ENCODE peak calls at places on chromosome 11, in nine cellular contexts. L, K, B, Q, R, E, S, G and F are unnamed samples.

GRCh38 chr11:24155792-24156191 is 341.1 kb upstream of the LUZP2 start:
- DNase-seq in L (peak; percentile 9), K (no peak), B (no peak), Q (no peak), R (no peak), E (no peak), S (no peak), G (no peak), F (no peak)

GRCh38 chr11:131884461-131885073 is 514.2 kb downstream of the NTM start:
- DNase-seq in L (no peak), K (no peak), B (no peak), Q (no peak), R (no peak), E (no peak), S (no peak), G (no peak), F (no peak)

GRCh38 chr11:118913411-118914125 is 12.2 kb downstream of the BCL9L start:
- DNase-seq in L (no peak), K (peak; percentile 64), B (no peak), Q (no peak), R (peak; percentile 24), E (no peak), S (no peak), G (no peak), F (no peak)

GRCh38 chr11:9755561-9755960 is 91.7 kb downstream of the SWAP70 start:
- DNase-seq in L (no peak), K (no peak), B (peak; percentile 67), Q (peak; percentile 44), R (no peak), E (no peak), S (no peak), G (no peak), F (no peak)

GRCh38 chr11:46383974-46384701 is 2.7 kb downstream of the MDK start:
- DNase-seq in L (no peak), K (no peak), B (no peak), Q (no peak), R (no peak), E (no peak), S (no peak), G (no peak), F (no peak)

GRCh38 chr11:93099811-93100210 is 98.0 kb downstream of the SLC36A4 start:
- DNase-seq in L (no peak), K (no peak), B (peak; percentile 7), Q (peak; percentile 11), R (no peak), E (no peak), S (no peak), G (no peak), F (no peak)

GRCh38 chr11:56783448-56784041 is 35.0 kb upstream of the OR9G4 start:
- DNase-seq in L (peak; percentile 3), K (no peak), B (peak; percentile 69), Q (peak; percentile 55), R (no peak), E (no peak), S (peak; percentile 11), G (no peak), F (no peak)

GRCh38 chr11:100612766-100613165 is 74.3 kb upstream of the ARHGAP42 start:
- DNase-seq in L (no peak), K (no peak), B (no peak), Q (no peak), R (peak; percentile 1), E (no peak), S (no peak), G (no peak), F (no peak)

GRCh38 chr11:96306933-96307747 is 35.9 kb downstream of the MAML2 start:
- DNase-seq in L (peak; percentile 20), K (peak; percentile 59), B (peak; percentile 99), Q (peak; percentile 99), R (no peak), E (peak; percentile 89), S (peak; percentile 95), G (no peak), F (peak; percentile 94)

GRCh38 chr11:122418032-122418431 is 237.5 kb upstream of the UBASH3B start:
- DNase-seq in L (no peak), K (no peak), B (no peak), Q (no peak), R (no peak), E (no peak), S (no peak), G (no peak), F (no peak)

GRCh38 chr11:32830413-32830738 is 649 bp downstream of the PRRG4 start:
- DNase-seq in L (no peak), K (no peak), B (peak; percentile 17), Q (peak; percentile 10), R (no peak), E (no peak), S (no peak), G (no peak), F (no peak)

GRCh38 chr11:111977141-111978027 is 40.2 kb downstream of the DIXDC1 start:
- DNase-seq in L (peak; percentile 76), K (peak; percentile 86), B (peak; percentile 42), Q (peak; percentile 73), R (no peak), E (peak; percentile 87), S (no peak), G (peak; percentile 77), F (peak; percentile 87)

GRCh38 chr11:111788051-111788450 is 21.9 kb upstream of the PPP2R1B start:
- DNase-seq in L (no peak), K (peak; percentile 72), B (no peak), Q (no peak), R (no peak), E (no peak), S (no peak), G (peak; percentile 36), F (no peak)

GRCh38 chr11:132050081-132050480 is 679.7 kb downstream of the NTM start:
- DNase-seq in L (no peak), K (no peak), B (no peak), Q (no peak), R (no peak), E (no peak), S (no peak), G (no peak), F (no peak)

GRCh38 chr11:76680517-76681425 is 10.2 kb upstream of the LRRC32 start:
- DNase-seq in L (peak; percentile 84), K (peak; percentile 75), B (peak; percentile 82), Q (peak; percentile 69), R (no peak), E (no peak), S (peak; percentile 23), G (peak; percentile 66), F (peak; percentile 90)

GRCh38 chr11:113043704-113044103 is 82.5 kb downstream of the NCAM1 start:
- DNase-seq in L (no peak), K (no peak), B (no peak), Q (no peak), R (no peak), E (no peak), S (no peak), G (no peak), F (no peak)

GRCh38 chr11:119706887-119707286 is 22.1 kb downstream of the NECTIN1 start:
- DNase-seq in L (no peak), K (no peak), B (no peak), Q (no peak), R (no peak), E (no peak), S (no peak), G (no peak), F (no peak)

GRCh38 chr11:393219-394033 is 583 bp upstream of the PKP3 start:
- DNase-seq in L (no peak), K (no peak), B (peak; percentile 72), Q (peak; percentile 96), R (no peak), E (no peak), S (peak; percentile 37), G (no peak), F (no peak)

GRCh38 chr11:72758690-72759389 is 6.6 kb upstream of the ARAP1 start:
- DNase-seq in L (no peak), K (peak; percentile 71), B (peak; percentile 93), Q (no peak), R (no peak), E (no peak), S (no peak), G (peak; percentile 47), F (no peak)

GRCh38 chr11:46305295-46305694 is 27.8 kb downstream of the CREB3L1 start:
- DNase-seq in L (no peak), K (no peak), B (peak; percentile 74), Q (peak; percentile 68), R (no peak), E (no peak), S (no peak), G (no peak), F (no peak)

DNA sequence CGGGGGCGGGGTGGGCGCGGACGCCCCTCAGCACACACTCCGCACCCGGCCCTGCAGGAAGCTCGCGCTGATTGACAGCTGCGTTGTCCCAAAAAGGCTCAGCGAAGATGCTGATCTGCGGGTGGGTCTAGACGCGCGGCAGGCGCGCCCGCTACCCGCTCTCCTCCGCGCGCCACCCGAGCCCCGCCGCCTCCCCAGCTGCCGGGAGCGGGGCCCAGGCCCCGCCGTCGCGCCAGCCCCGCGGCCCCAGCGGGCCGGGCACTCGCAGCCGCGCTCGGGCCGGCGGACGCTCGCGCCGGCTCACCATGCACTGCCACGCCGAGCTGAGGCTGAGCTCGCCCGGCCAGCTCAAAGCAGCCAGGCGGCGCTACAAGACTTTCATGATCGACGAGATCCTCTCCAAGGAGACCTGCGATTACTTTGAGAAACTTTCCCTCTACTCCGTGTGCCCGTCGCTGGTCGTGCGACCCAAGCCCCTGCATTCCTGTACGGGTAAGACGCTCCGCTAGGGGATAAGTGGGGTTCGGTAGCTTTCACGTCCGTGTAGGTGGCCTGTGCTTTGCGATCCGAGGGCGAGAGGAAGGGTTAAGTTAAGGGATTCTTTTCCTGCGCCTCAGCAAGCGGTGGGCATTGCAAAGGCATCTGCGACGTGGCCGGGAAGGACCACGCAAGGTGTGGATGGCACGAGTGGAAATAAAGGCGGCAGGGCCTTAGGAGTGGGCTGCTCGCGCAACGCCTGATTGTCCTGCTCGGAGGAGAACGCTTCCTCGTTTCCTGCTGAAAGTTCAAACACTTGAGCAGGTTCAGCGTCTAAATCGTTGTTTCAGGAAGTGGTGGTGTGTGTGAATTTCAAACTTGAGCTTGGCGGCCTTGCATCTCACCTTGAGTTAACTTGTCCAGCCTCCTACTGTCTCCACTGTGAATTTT is at the start of gene BARX2:
- DNase-seq in L (peak; percentile 69), K (no peak), B (peak; percentile 61), Q (peak; percentile 86), R (peak; percentile 21), E (no peak), S (no peak), G (no peak), F (no peak)
- TF ChIP-seq CTCF in L (peak; percentile 29), K (peak; percentile 14), B (peak; percentile 58), Q (peak; percentile 54), R (peak; percentile 42), E (peak; percentile 31), S (peak; percentile 47), G (peak; percentile 29), F (peak; percentile 56)

GRCh38 chr11:43735931-43736330 is 55.4 kb downstream of the HSD17B12 start:
- DNase-seq in L (no peak), K (no peak), B (peak; percentile 47), Q (peak; percentile 48), R (no peak), E (no peak), S (no peak), G (no peak), F (no peak)
- TF ChIP-seq CTCF in L (no peak), K (no peak), B (peak; percentile 22), Q (no peak), R (no peak), E (no peak), S (peak; percentile 21), G (no peak), F (peak; percentile 15)

GRCh38 chr11:134944986-134945385 is 532.9 kb upstream of the B3GAT1 start:
- DNase-seq in L (no peak), K (no peak), B (no peak), Q (no peak), R (no peak), E (no peak), S (no peak), G (no peak), F (peak; percentile 66)
- TF ChIP-seq CTCF in L (no peak), K (no peak), B (no peak), Q (no peak), R (no peak), E (no peak), S (no peak), G (no peak), F (no peak)

GRCh38 chr11:22522225-22522624 is 103.4 kb downstream of the FANCF start:
- DNase-seq in L (no peak), K (no peak), B (no peak), Q (no peak), R (no peak), E (no peak), S (no peak), G (no peak), F (no peak)
- TF ChIP-seq CTCF in L (no peak), K (no peak), B (no peak), Q (no peak), R (no peak), E (no peak), S (no peak), G (no peak), F (no peak)